ENCODE peak calls at places on chromosome 11, in five cellular contexts. I is EH; P is CD4-positive, alpha-beta T cell; Q is activated CD4-positive, CD25-positive, alpha-beta regulatory T cell; X is SW480. A is an unnamed sample.
A peak's percentile ranks its signal among the peaks of the same experiment; 100 is the strongest.

GRCh38 chr11:125337836-125338235 is 158.2 kb downstream of the FEZ1 start:
- DNase-seq in I (no peak), P (no peak), Q (no peak), X (no peak), A (no peak)

GRCh38 chr11:40722179-40722795 is 737.2 kb downstream of the LRRC4C start:
- DNase-seq in I (peak; percentile 0), P (no peak), Q (no peak), X (peak; percentile 46), A (peak; percentile 61)

GRCh38 chr11:15773024-15773423 is 583.3 kb downstream of the SOX6 start:
- DNase-seq in I (no peak), P (no peak), Q (no peak), X (no peak), A (no peak)

GRCh38 chr11:86292912-86293606 is 9.0 kb upstream of the HIKESHI start:
- DNase-seq in I (no peak), P (no peak), Q (no peak), X (no peak), A (no peak)

GRCh38 chr11:121369366-121369765 is 76.8 kb downstream of the SC5D start:
- DNase-seq in I (no peak), P (no peak), Q (no peak), X (no peak), A (no peak)

GRCh38 chr11:121636341-121637176 is 183.8 kb upstream of the SORL1-AS1 start:
- DNase-seq in I (no peak), P (no peak), Q (no peak), X (no peak), A (no peak)

GRCh38 chr11:3802016-3802790 is 4.8 kb upstream of the NUP98 start:
- DNase-seq in I (peak; percentile 86), P (no peak), Q (no peak), X (no peak), A (no peak)

GRCh38 chr11:45843158-45843924 is 3.9 kb upstream of the CRY2 start:
- DNase-seq in I (peak; percentile 84), P (peak; percentile 86), Q (peak; percentile 67), X (peak; percentile 86), A (peak; percentile 88)

GRCh38 chr11:833114-833791 is 501 bp downstream of the CD151 start:
- DNase-seq in I (peak; percentile 57), P (no peak), Q (no peak), X (no peak), A (peak; percentile 69)

GRCh38 chr11:10459029-10459970 is 4.2 kb downstream of the AMPD3 start:
- DNase-seq in I (peak; percentile 17), P (peak; percentile 42), Q (peak; percentile 14), X (no peak), A (peak; percentile 32)

GRCh38 chr11:94750319-94751215 is 17.6 kb upstream of the AMOTL1 start:
- DNase-seq in I (no peak), P (no peak), Q (no peak), X (no peak), A (no peak)

GRCh38 chr11:85809191-85809590 is 1.8 kb downstream of the SYTL2 start:
- DNase-seq in I (no peak), P (no peak), Q (no peak), X (no peak), A (no peak)

GRCh38 chr11:93189462-93189861 is 8.3 kb downstream of the SLC36A4 start:
- DNase-seq in I (no peak), P (no peak), Q (no peak), X (no peak), A (no peak)